ENCODE peak calls at places on chromosome 5, in six cellular contexts. One of them, this sample, is unnamed.

GRCh38 chr5:52837068-52837467 is 49.4 kb downstream of the ITGA1 start:
- DNase-seq in mesothelial cell of epicardium: no peak
- DNase-seq in neural crest cell: peak
- DNase-seq in PC-3: no peak
- DNase-seq in GM12865: no peak
- DNase-seq in B cell: no peak
- DNase-seq in this sample: no peak

GRCh38 chr5:151663617-151664322 is 22.9 kb downstream of the SPARC start:
- DNase-seq in mesothelial cell of epicardium: no peak
- DNase-seq in neural crest cell: no peak
- DNase-seq in PC-3: peak
- DNase-seq in GM12865: peak
- DNase-seq in B cell: no peak
- DNase-seq in this sample: no peak

GRCh38 chr5:135576075-135576599 is 2.7 kb downstream of the CXCL14 start:
- DNase-seq in mesothelial cell of epicardium: no peak
- DNase-seq in neural crest cell: no peak
- DNase-seq in PC-3: no peak
- DNase-seq in GM12865: no peak
- DNase-seq in B cell: no peak
- DNase-seq in this sample: no peak

GRCh38 chr5:172770374-172770674 is 671 bp downstream of the DUSP1 start:
- DNase-seq in mesothelial cell of epicardium: no peak
- DNase-seq in neural crest cell: no peak
- DNase-seq in PC-3: no peak
- DNase-seq in GM12865: no peak
- DNase-seq in B cell: no peak
- DNase-seq in this sample: peak

GRCh38 chr5:17218353-17219005 is 1.0 kb downstream of the BASP1 start:
- DNase-seq in mesothelial cell of epicardium: peak
- DNase-seq in neural crest cell: peak
- DNase-seq in PC-3: peak
- DNase-seq in GM12865: peak
- DNase-seq in B cell: peak
- DNase-seq in this sample: peak

GRCh38 chr5:112174959-112175594 is 244.0 kb downstream of the EPB41L4A start:
- DNase-seq in mesothelial cell of epicardium: no peak
- DNase-seq in neural crest cell: peak
- DNase-seq in PC-3: peak
- DNase-seq in GM12865: peak
- DNase-seq in B cell: peak
- DNase-seq in this sample: peak

GRCh38 chr5:134138416-134139376 is 24.2 kb downstream of the TCF7 start:
- DNase-seq in mesothelial cell of epicardium: no peak
- DNase-seq in neural crest cell: no peak
- DNase-seq in PC-3: peak
- DNase-seq in GM12865: peak
- DNase-seq in B cell: no peak
- DNase-seq in this sample: no peak

GRCh38 chr5:147507480-147508126 is 2.3 kb downstream of the DPYSL3 start:
- DNase-seq in mesothelial cell of epicardium: no peak
- DNase-seq in neural crest cell: no peak
- DNase-seq in PC-3: peak
- DNase-seq in GM12865: no peak
- DNase-seq in B cell: no peak
- DNase-seq in this sample: no peak

GRCh38 chr5:124881333-124881732 is 134.9 kb upstream of the ZNF608 start:
- DNase-seq in mesothelial cell of epicardium: no peak
- DNase-seq in neural crest cell: no peak
- DNase-seq in PC-3: no peak
- DNase-seq in GM12865: no peak
- DNase-seq in B cell: no peak
- DNase-seq in this sample: no peak

GRCh38 chr5:7078901-7079300 is 317.0 kb upstream of the ADCY2 start:
- DNase-seq in mesothelial cell of epicardium: no peak
- DNase-seq in neural crest cell: peak
- DNase-seq in PC-3: peak
- DNase-seq in GM12865: peak
- DNase-seq in B cell: no peak
- DNase-seq in this sample: peak
- TF ChIP-seq CTCF in mesothelial cell of epicardium: no peak
- TF ChIP-seq CTCF in neural crest cell: peak
- TF ChIP-seq CTCF in PC-3: peak
- TF ChIP-seq CTCF in GM12865: peak
- TF ChIP-seq CTCF in B cell: no peak
- TF ChIP-seq CTCF in this sample: no peak

GRCh38 chr5:24391816-24392215 is 253.0 kb downstream of the CDH10 start:
- DNase-seq in mesothelial cell of epicardium: no peak
- DNase-seq in neural crest cell: no peak
- DNase-seq in PC-3: no peak
- DNase-seq in GM12865: no peak
- DNase-seq in B cell: no peak
- DNase-seq in this sample: no peak

GRCh38 chr5:24401767-24402166 is 243.0 kb downstream of the CDH10 start:
- DNase-seq in mesothelial cell of epicardium: no peak
- DNase-seq in neural crest cell: no peak
- DNase-seq in PC-3: peak
- DNase-seq in GM12865: no peak
- DNase-seq in B cell: no peak
- DNase-seq in this sample: no peak

GRCh38 chr5:24397601-24398000 is 247.2 kb downstream of the CDH10 start:
- DNase-seq in mesothelial cell of epicardium: no peak
- DNase-seq in neural crest cell: no peak
- DNase-seq in PC-3: no peak
- DNase-seq in GM12865: no peak
- DNase-seq in B cell: no peak
- DNase-seq in this sample: no peak
- TF ChIP-seq CTCF in mesothelial cell of epicardium: no peak
- TF ChIP-seq CTCF in neural crest cell: no peak
- TF ChIP-seq CTCF in PC-3: no peak
- TF ChIP-seq CTCF in GM12865: no peak
- TF ChIP-seq CTCF in B cell: no peak
- TF ChIP-seq CTCF in this sample: no peak

DNA sequence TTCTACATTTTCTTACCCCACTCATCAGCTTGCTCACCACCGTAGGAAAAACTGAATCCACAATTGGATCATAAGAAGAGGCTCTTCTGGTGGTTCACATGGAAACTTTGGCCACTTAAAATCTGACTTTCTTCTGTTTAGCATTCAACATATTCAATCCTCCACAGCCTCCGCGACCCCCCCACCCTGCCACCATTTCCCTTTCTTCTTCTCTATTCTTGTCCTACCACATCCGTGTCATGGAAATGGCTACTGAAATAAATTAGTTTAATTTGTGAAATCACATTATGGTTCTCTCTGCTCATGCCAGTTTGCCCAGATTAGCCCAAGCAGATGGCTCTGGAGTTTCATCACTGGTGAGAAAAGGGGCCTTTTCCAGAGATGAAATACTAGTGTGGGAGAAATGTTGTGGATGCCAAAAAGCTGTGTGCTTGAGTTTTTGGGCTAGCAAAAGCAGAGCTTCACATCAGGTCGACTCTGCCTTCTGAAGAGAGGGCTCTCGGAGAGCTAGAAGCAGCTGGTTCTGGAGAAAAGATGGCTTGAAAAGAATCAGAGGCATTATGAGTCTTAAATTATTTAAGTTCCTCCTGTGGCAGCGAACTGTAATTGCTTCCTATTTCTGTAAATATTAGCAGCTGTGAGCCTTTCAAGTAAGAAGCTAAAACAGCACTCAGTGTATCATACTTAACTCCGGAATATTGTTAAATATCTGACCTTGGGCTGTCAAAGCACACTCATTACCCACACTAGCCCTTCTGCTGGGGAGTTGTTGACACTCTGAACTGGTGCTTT is 107.1 kb downstream of the MAT2B start:
- DNase-seq in mesothelial cell of epicardium: no peak
- DNase-seq in neural crest cell: no peak
- DNase-seq in PC-3: no peak
- DNase-seq in GM12865: no peak
- DNase-seq in B cell: no peak
- DNase-seq in this sample: no peak
- TF ChIP-seq CTCF in mesothelial cell of epicardium: no peak
- TF ChIP-seq CTCF in neural crest cell: no peak
- TF ChIP-seq CTCF in PC-3: no peak
- TF ChIP-seq CTCF in GM12865: no peak
- TF ChIP-seq CTCF in B cell: no peak
- TF ChIP-seq CTCF in this sample: no peak

GRCh38 chr5:175712313-175712680 is 54.4 kb downstream of the HRH2 start:
- DNase-seq in mesothelial cell of epicardium: no peak
- DNase-seq in neural crest cell: no peak
- DNase-seq in PC-3: no peak
- DNase-seq in GM12865: no peak
- DNase-seq in B cell: no peak
- DNase-seq in this sample: no peak
- TF ChIP-seq CTCF in mesothelial cell of epicardium: no peak
- TF ChIP-seq CTCF in neural crest cell: no peak
- TF ChIP-seq CTCF in PC-3: no peak
- TF ChIP-seq CTCF in GM12865: no peak
- TF ChIP-seq CTCF in B cell: no peak
- TF ChIP-seq CTCF in this sample: no peak

GRCh38 chr5:94618493-94619328 is at the start of the genes KIAA0825 and SLF1:
- DNase-seq in mesothelial cell of epicardium: peak
- DNase-seq in neural crest cell: peak
- DNase-seq in PC-3: peak
- DNase-seq in GM12865: peak
- DNase-seq in B cell: peak
- DNase-seq in this sample: peak

GRCh38 chr5:94614156-94614805 is 4.1 kb downstream of the KIAA0825 start:
- DNase-seq in mesothelial cell of epicardium: no peak
- DNase-seq in neural crest cell: no peak
- DNase-seq in PC-3: no peak
- DNase-seq in GM12865: no peak
- DNase-seq in B cell: no peak
- DNase-seq in this sample: no peak

GRCh38 chr5:94618029-94618492 is 343 bp downstream of the KIAA0825 start:
- DNase-seq in mesothelial cell of epicardium: no peak
- DNase-seq in neural crest cell: peak
- DNase-seq in PC-3: peak
- DNase-seq in GM12865: peak
- DNase-seq in B cell: no peak
- DNase-seq in this sample: peak

GRCh38 chr5:94615843-94616242 is 2.6 kb downstream of the KIAA0825 start:
- DNase-seq in mesothelial cell of epicardium: no peak
- DNase-seq in neural crest cell: no peak
- DNase-seq in PC-3: no peak
- DNase-seq in GM12865: no peak
- DNase-seq in B cell: no peak
- DNase-seq in this sample: no peak

DNA sequence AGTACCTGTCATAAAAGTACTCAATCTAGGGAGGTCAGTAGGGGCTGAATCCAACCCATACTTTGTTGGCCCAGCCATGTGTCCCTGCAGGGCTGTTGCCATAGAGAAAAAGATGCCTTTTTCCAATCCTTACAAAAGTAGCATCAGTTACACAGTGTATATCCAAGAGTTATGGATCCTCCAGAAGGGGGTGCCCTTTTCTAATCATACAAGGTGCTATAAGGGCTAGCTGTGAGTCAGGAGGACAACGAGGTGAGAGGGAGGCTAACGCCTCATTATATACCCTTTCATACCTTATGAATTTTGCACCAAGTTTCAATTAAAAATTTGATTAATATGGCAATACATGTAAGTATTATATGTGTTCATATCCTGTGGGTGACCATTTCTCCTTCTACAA is 4.8 kb downstream of the KIAA0825 start:
- DNase-seq in mesothelial cell of epicardium: no peak
- DNase-seq in neural crest cell: no peak
- DNase-seq in PC-3: peak
- DNase-seq in GM12865: peak
- DNase-seq in B cell: no peak
- DNase-seq in this sample: peak
- TF ChIP-seq CTCF in mesothelial cell of epicardium: no peak
- TF ChIP-seq CTCF in neural crest cell: peak
- TF ChIP-seq CTCF in PC-3: peak
- TF ChIP-seq CTCF in GM12865: peak
- TF ChIP-seq CTCF in B cell: no peak
- TF ChIP-seq CTCF in this sample: no peak

DNA sequence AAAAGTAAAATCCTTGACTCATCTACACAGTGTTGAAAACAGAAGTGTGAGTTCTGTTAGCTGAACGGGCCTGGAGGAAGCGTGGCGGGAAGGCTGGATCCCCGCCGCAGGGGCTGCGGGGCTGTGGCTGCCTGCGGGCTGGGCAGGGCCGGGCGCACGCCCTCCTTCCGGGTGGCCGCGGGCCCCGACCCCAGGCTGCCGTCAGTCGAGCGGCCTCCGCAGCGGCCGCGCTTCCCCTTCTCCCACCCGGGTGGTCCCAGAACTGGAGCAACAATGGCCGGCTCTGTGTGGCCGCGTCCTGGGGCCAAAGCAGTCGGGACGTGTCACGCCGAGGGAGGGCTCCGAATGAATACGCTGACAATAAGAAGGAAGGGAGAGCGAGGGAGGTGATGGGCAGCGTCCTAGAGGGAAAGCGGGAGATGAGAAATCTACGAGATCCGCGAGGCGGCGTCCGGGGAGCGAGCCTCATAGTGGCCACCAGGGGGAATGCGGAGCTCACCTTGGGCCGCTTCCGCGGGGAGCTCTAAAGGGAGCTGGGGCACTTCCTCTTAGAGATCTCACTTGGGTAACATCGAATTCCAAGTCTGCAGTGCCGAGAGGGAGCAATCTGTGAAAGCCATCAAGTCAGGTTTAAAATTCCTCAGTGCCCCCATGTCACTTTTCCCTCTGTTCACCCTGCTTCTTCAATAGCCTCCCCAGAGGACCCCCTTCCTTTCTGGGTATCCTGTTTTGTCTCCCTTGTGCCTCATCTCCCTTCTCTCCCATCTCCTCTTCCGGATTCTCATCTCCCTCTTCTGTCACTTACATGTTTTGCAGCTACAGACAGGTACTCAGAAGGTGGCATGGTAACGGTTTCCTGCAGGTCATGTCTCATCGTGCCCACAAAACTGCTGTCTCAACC is 83.9 kb downstream of the SLC1A3 start:
- DNase-seq in mesothelial cell of epicardium: peak
- DNase-seq in neural crest cell: peak
- DNase-seq in PC-3: peak
- DNase-seq in GM12865: peak
- DNase-seq in B cell: peak
- DNase-seq in this sample: peak
- TF ChIP-seq CTCF in mesothelial cell of epicardium: peak
- TF ChIP-seq CTCF in neural crest cell: peak
- TF ChIP-seq CTCF in PC-3: peak
- TF ChIP-seq CTCF in GM12865: peak
- TF ChIP-seq CTCF in B cell: peak
- TF ChIP-seq CTCF in this sample: peak

GRCh38 chr5:53871050-53871449 is 310.6 kb downstream of the NDUFS4 start:
- DNase-seq in mesothelial cell of epicardium: no peak
- DNase-seq in neural crest cell: no peak
- DNase-seq in PC-3: peak
- DNase-seq in GM12865: no peak
- DNase-seq in B cell: no peak
- DNase-seq in this sample: no peak
- TF ChIP-seq CTCF in mesothelial cell of epicardium: no peak
- TF ChIP-seq CTCF in neural crest cell: no peak
- TF ChIP-seq CTCF in PC-3: peak
- TF ChIP-seq CTCF in GM12865: no peak
- TF ChIP-seq CTCF in B cell: no peak
- TF ChIP-seq CTCF in this sample: no peak

GRCh38 chr5:174096619-174097018 is 51.1 kb downstream of the NSG2 start:
- DNase-seq in mesothelial cell of epicardium: no peak
- DNase-seq in neural crest cell: no peak
- DNase-seq in PC-3: no peak
- DNase-seq in GM12865: no peak
- DNase-seq in B cell: no peak
- DNase-seq in this sample: no peak
- TF ChIP-seq CTCF in mesothelial cell of epicardium: no peak
- TF ChIP-seq CTCF in neural crest cell: no peak
- TF ChIP-seq CTCF in PC-3: peak
- TF ChIP-seq CTCF in GM12865: no peak
- TF ChIP-seq CTCF in B cell: no peak
- TF ChIP-seq CTCF in this sample: no peak

GRCh38 chr5:34789021-34789531 is 49.9 kb upstream of the TTC23L start:
- DNase-seq in mesothelial cell of epicardium: no peak
- DNase-seq in neural crest cell: no peak
- DNase-seq in PC-3: no peak
- DNase-seq in GM12865: peak
- DNase-seq in B cell: no peak
- DNase-seq in this sample: no peak
- TF ChIP-seq CTCF in mesothelial cell of epicardium: no peak
- TF ChIP-seq CTCF in neural crest cell: no peak
- TF ChIP-seq CTCF in PC-3: peak
- TF ChIP-seq CTCF in GM12865: no peak
- TF ChIP-seq CTCF in B cell: no peak
- TF ChIP-seq CTCF in this sample: no peak